ENCODE peak calls at places on chromosomes 7 and 10, in eight cellular contexts. S is stimulated activated CD4-positive, alpha-beta T cell treated with anti-CD3 and anti-CD28 coated beads, Interleukin-1b, Interleukin-23, amount 100 ng/mL, for 24 hours; N is stimulated activated CD8-positive, alpha-beta memory T cell treated with anti-CD3 and anti-CD28 coated beads, Interleukin-4, amount 100 ng/mL, for 1 hour; Y is substantia nigra; L is HFFc6; V is NCI-H2029; A is DMS153; O is ELR. P is an unnamed sample.

GRCh38 chr7:15084368-15084767 is 181.8 kb upstream of the DGKB start:
- DNase-seq in S (no peak), N (no peak), Y (no peak), L (no peak), V (no peak), A (no peak), O (no peak), P (no peak)

GRCh38 chr10:123129553-123130271 is 6.1 kb upstream of the HMX3 start:
- DNase-seq in S (no peak), N (no peak), Y (no peak), L (no peak), V (no peak), A (no peak), O (no peak), P (no peak)

GRCh38 chr10:132464256-132465192 is 67.5 kb downstream of the PWWP2B start:
- DNase-seq in S (no peak), N (no peak), Y (peak; percentile 60), L (no peak), V (no peak), A (no peak), O (no peak), P (peak; percentile 96)

GRCh38 chr7:95865716-95866371 is 93.5 kb downstream of the DYNC1I1 start:
- DNase-seq in S (no peak), N (no peak), Y (no peak), L (peak; percentile 2), V (no peak), A (no peak), O (peak; percentile 22), P (no peak)

GRCh38 chr7:22419488-22419887 is 62.5 kb upstream of the RAPGEF5 start:
- DNase-seq in S (no peak), N (no peak), Y (no peak), L (no peak), V (peak; percentile 74), A (peak; percentile 83), O (no peak), P (no peak)

GRCh38 chr10:116469437-116469836 is 41.8 kb downstream of the PNLIPRP3 start:
- DNase-seq in S (no peak), N (no peak), Y (no peak), L (peak; percentile 4), V (no peak), A (no peak), O (peak; percentile 2), P (no peak)

GRCh38 chr7:17986826-17987225 is 40.8 kb downstream of the PRPS1L1 start:
- DNase-seq in S (no peak), N (no peak), Y (no peak), L (peak; percentile 74), V (no peak), A (no peak), O (peak; percentile 86), P (no peak)

GRCh38 chr10:44233561-44234470 is 151.1 kb downstream of the CXCL12 start:
- DNase-seq in S (no peak), N (no peak), Y (no peak), L (no peak), V (no peak), A (no peak), O (no peak), P (no peak)

GRCh38 chr10:45000138-45000763 is 472 bp upstream of the ZNF22 start:
- DNase-seq in S (no peak), N (no peak), Y (no peak), L (no peak), V (no peak), A (no peak), O (peak; percentile 24), P (peak; percentile 28)

GRCh38 chr10:129277804-129278203 is 189.2 kb upstream of the MGMT start:
- DNase-seq in S (no peak), N (no peak), Y (no peak), L (no peak), V (no peak), A (no peak), O (no peak), P (no peak)

GRCh38 chr7:70492641-70493040 is 639.3 kb upstream of the GALNT17 start:
- DNase-seq in S (no peak), N (no peak), Y (no peak), L (no peak), V (no peak), A (no peak), O (no peak), P (no peak)

GRCh38 chr7:78435355-78435754 is 636.8 kb downstream of the PHTF2 start:
- DNase-seq in S (no peak), N (no peak), Y (no peak), L (no peak), V (no peak), A (no peak), O (no peak), P (no peak)

GRCh38 chr7:136528329-136528728 is 340.1 kb upstream of the CHRM2 start:
- DNase-seq in S (no peak), N (no peak), Y (no peak), L (peak; percentile 57), V (no peak), A (no peak), O (peak; percentile 91), P (no peak)

GRCh38 chr7:41886257-41886905 is 183.5 kb upstream of the INHBA start:
- DNase-seq in S (no peak), N (no peak), Y (no peak), L (peak; percentile 84), V (no peak), A (no peak), O (peak; percentile 91), P (no peak)

P was measured in vagina.